ENCODE peak calls at places on chromosomes 2 and 18, in nine cellular contexts. One of them, this sample, is unnamed.
A peak's percentile ranks its signal among the peaks of the same experiment; 100 is the strongest.

GRCh38 chr2:44543773-44544725 is 182.3 kb downstream of the CAMKMT start:
- DNase-seq in fibroblast of lung: no peak
- DNase-seq in A549: peak; percentile 30
- DNase-seq in heart right ventricle: no peak
- DNase-seq in BJ: no peak
- DNase-seq in HL-60: no peak
- DNase-seq in colonic mucosa: no peak
- DNase-seq in HCT116: no peak
- DNase-seq in ascending aorta: no peak
- DNase-seq in this sample: no peak

GRCh38 chr2:227613272-227613660 is 1.4 kb downstream of the SCYGR3 start:
- DNase-seq in fibroblast of lung: no peak
- DNase-seq in A549: no peak
- DNase-seq in heart right ventricle: no peak
- DNase-seq in BJ: no peak
- DNase-seq in HL-60: no peak
- DNase-seq in colonic mucosa: no peak
- DNase-seq in HCT116: no peak
- DNase-seq in ascending aorta: no peak
- DNase-seq in this sample: no peak

GRCh38 chr2:132033949-132034348 is 127.8 kb downstream of the ANKRD30BL start:
- DNase-seq in fibroblast of lung: no peak
- DNase-seq in A549: no peak
- DNase-seq in heart right ventricle: no peak
- DNase-seq in BJ: no peak
- DNase-seq in HL-60: no peak
- DNase-seq in colonic mucosa: no peak
- DNase-seq in HCT116: no peak
- DNase-seq in ascending aorta: no peak
- DNase-seq in this sample: no peak

GRCh38 chr2:133812826-133813617 is 244.8 kb upstream of the NCKAP5 start:
- DNase-seq in fibroblast of lung: peak; percentile 12
- DNase-seq in A549: peak; percentile 15
- DNase-seq in heart right ventricle: no peak
- DNase-seq in BJ: no peak
- DNase-seq in HL-60: no peak
- DNase-seq in colonic mucosa: no peak
- DNase-seq in HCT116: peak; percentile 65
- DNase-seq in ascending aorta: no peak
- DNase-seq in this sample: no peak

GRCh38 chr2:146312899-146313298 is 1531.9 kb upstream of the ACVR2A start:
- DNase-seq in fibroblast of lung: peak; percentile 63
- DNase-seq in A549: no peak
- DNase-seq in heart right ventricle: no peak
- DNase-seq in BJ: no peak
- DNase-seq in HL-60: no peak
- DNase-seq in colonic mucosa: no peak
- DNase-seq in HCT116: no peak
- DNase-seq in ascending aorta: no peak
- DNase-seq in this sample: no peak

GRCh38 chr2:195486987-195487644 is 169.9 kb upstream of the SLC39A10 start:
- DNase-seq in fibroblast of lung: peak; percentile 79
- DNase-seq in A549: peak; percentile 67
- DNase-seq in heart right ventricle: no peak
- DNase-seq in BJ: no peak
- DNase-seq in HL-60: peak; percentile 74
- DNase-seq in colonic mucosa: no peak
- DNase-seq in HCT116: peak; percentile 7
- DNase-seq in ascending aorta: no peak
- DNase-seq in this sample: no peak

GRCh38 chr2:191263050-191263449 is 17.8 kb downstream of the MYO1B start:
- DNase-seq in fibroblast of lung: no peak
- DNase-seq in A549: no peak
- DNase-seq in heart right ventricle: no peak
- DNase-seq in BJ: no peak
- DNase-seq in HL-60: no peak
- DNase-seq in colonic mucosa: no peak
- DNase-seq in HCT116: no peak
- DNase-seq in ascending aorta: no peak
- DNase-seq in this sample: no peak

GRCh38 chr2:170243118-170243837 is 65.3 kb downstream of the MYO3B start:
- DNase-seq in fibroblast of lung: no peak
- DNase-seq in A549: no peak
- DNase-seq in heart right ventricle: no peak
- DNase-seq in BJ: no peak
- DNase-seq in HL-60: no peak
- DNase-seq in colonic mucosa: no peak
- DNase-seq in HCT116: no peak
- DNase-seq in ascending aorta: no peak
- DNase-seq in this sample: no peak

GRCh38 chr2:127581516-127582490 is 46.3 kb downstream of the MYO7B start:
- DNase-seq in fibroblast of lung: no peak
- DNase-seq in A549: no peak
- DNase-seq in heart right ventricle: no peak
- DNase-seq in BJ: no peak
- DNase-seq in HL-60: no peak
- DNase-seq in colonic mucosa: no peak
- DNase-seq in HCT116: no peak
- DNase-seq in ascending aorta: no peak
- DNase-seq in this sample: no peak

GRCh38 chr18:74290831-74291770 is 662 bp downstream of the CYB5A start:
- DNase-seq in fibroblast of lung: no peak
- DNase-seq in A549: no peak
- DNase-seq in heart right ventricle: no peak
- DNase-seq in BJ: no peak
- DNase-seq in HL-60: no peak
- DNase-seq in colonic mucosa: peak; percentile 60
- DNase-seq in HCT116: peak; percentile 39
- DNase-seq in ascending aorta: no peak
- DNase-seq in this sample: no peak

GRCh38 chr2:22999951-23000350 is 385.0 kb upstream of the KLHL29 start:
- DNase-seq in fibroblast of lung: peak; percentile 1
- DNase-seq in A549: no peak
- DNase-seq in heart right ventricle: no peak
- DNase-seq in BJ: no peak
- DNase-seq in HL-60: no peak
- DNase-seq in colonic mucosa: no peak
- DNase-seq in HCT116: no peak
- DNase-seq in ascending aorta: no peak
- DNase-seq in this sample: no peak

DNA sequence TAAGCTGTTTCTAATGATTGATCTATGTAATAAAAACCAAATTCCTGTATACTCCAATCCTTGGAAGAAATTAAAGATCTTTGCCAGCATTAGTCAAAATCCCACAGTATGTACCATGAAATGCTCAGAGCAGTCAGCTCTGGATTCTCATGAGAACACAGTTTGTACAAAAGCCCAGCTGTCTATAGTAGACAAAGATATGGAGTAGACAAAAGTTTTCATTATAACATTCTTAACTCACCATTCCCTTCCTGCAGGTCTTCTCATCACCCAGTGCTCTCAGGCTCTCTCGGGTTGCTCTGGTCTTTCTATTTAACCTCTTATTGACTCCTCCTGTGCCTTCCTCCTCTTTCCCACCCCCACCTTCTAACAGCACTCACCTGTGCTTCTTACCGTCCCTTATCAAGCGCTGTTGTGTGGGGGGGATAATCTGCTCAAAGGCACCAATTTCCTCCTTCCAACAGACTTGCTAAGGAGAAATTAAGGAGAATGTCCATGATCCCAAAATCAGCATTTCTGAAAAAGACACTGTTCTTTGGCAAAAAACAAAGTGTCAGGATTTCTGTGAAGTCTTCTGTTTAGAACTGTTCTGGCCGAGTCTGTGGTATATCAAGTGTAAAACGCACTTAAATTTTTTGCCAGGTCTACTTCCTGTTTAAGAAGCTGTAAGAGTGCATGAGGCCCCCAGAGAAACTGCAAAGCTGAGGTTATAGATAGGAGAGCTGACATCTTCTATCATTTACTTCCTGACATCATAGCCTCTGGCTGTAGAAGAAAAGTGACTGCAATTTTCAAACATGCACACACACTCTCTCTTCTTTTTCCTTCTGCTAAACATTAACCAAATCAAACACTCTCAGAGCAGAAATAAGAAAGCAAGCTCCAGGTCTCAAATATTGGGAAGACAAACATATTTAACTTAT is 144.1 kb downstream of the EVA1A start:
- DNase-seq in fibroblast of lung: no peak
- DNase-seq in A549: peak; percentile 10
- DNase-seq in heart right ventricle: no peak
- DNase-seq in BJ: no peak
- DNase-seq in HL-60: no peak
- DNase-seq in colonic mucosa: no peak
- DNase-seq in HCT116: no peak
- DNase-seq in ascending aorta: no peak
- DNase-seq in this sample: peak; percentile 45
- H3K4me3 ChIP-seq in fibroblast of lung: no peak overlapping the region
- H3K4me3 ChIP-seq in A549: no peak overlapping the region
- H3K4me3 ChIP-seq in heart right ventricle: no peak overlapping the region
- H3K4me3 ChIP-seq in BJ: no peak overlapping the region
- H3K4me3 ChIP-seq in HL-60: no peak overlapping the region
- H3K4me3 ChIP-seq in colonic mucosa: no peak overlapping the region
- H3K4me3 ChIP-seq in HCT116: no peak overlapping the region
- H3K4me3 ChIP-seq in ascending aorta: no peak overlapping the region
- H3K4me3 ChIP-seq in this sample: peak overlapping the region; percentile 40

GRCh38 chr2:187553908-187554703 is at the start of gene TFPI:
- DNase-seq in fibroblast of lung: peak; percentile 84
- DNase-seq in A549: peak; percentile 70
- DNase-seq in heart right ventricle: peak; percentile 41
- DNase-seq in BJ: no peak
- DNase-seq in HL-60: no peak
- DNase-seq in colonic mucosa: peak; percentile 30
- DNase-seq in HCT116: no peak
- DNase-seq in ascending aorta: no peak
- DNase-seq in this sample: no peak
- H3K4me3 ChIP-seq in fibroblast of lung: peak within 1 kb of the TSS; percentile 67
- H3K4me3 ChIP-seq in A549: peak within 1 kb of the TSS; percentile 66
- H3K4me3 ChIP-seq in heart right ventricle: peak within 1 kb of the TSS; percentile 57
- H3K4me3 ChIP-seq in BJ: peak within 1 kb of the TSS; percentile 40
- H3K4me3 ChIP-seq in HL-60: no peak within 1 kb of the TSS
- H3K4me3 ChIP-seq in colonic mucosa: peak within 1 kb of the TSS; percentile 23
- H3K4me3 ChIP-seq in HCT116: peak within 1 kb of the TSS; percentile 65
- H3K4me3 ChIP-seq in ascending aorta: peak within 1 kb of the TSS; percentile 53
- H3K4me3 ChIP-seq in this sample: no peak within 1 kb of the TSS

GRCh38 chr2:179812501-179812900 is 48.9 kb downstream of the ZNF385B start:
- DNase-seq in fibroblast of lung: peak; percentile 3
- DNase-seq in A549: no peak
- DNase-seq in heart right ventricle: no peak
- DNase-seq in BJ: no peak
- DNase-seq in HL-60: no peak
- DNase-seq in colonic mucosa: no peak
- DNase-seq in HCT116: no peak
- DNase-seq in ascending aorta: no peak
- DNase-seq in this sample: no peak

GRCh38 chr2:179811042-179811441 is 50.4 kb downstream of the ZNF385B start:
- DNase-seq in fibroblast of lung: no peak
- DNase-seq in A549: no peak
- DNase-seq in heart right ventricle: no peak
- DNase-seq in BJ: no peak
- DNase-seq in HL-60: no peak
- DNase-seq in colonic mucosa: no peak
- DNase-seq in HCT116: no peak
- DNase-seq in ascending aorta: no peak
- DNase-seq in this sample: no peak

GRCh38 chr2:179817181-179817841 is 44.1 kb downstream of the ZNF385B start:
- DNase-seq in fibroblast of lung: peak; percentile 37
- DNase-seq in A549: no peak
- DNase-seq in heart right ventricle: no peak
- DNase-seq in BJ: no peak
- DNase-seq in HL-60: no peak
- DNase-seq in colonic mucosa: no peak
- DNase-seq in HCT116: peak; percentile 13
- DNase-seq in ascending aorta: no peak
- DNase-seq in this sample: no peak

GRCh38 chr2:179809606-179810005 is 51.8 kb downstream of the ZNF385B start:
- DNase-seq in fibroblast of lung: no peak
- DNase-seq in A549: no peak
- DNase-seq in heart right ventricle: no peak
- DNase-seq in BJ: no peak
- DNase-seq in HL-60: no peak
- DNase-seq in colonic mucosa: no peak
- DNase-seq in HCT116: no peak
- DNase-seq in ascending aorta: no peak
- DNase-seq in this sample: no peak

DNA sequence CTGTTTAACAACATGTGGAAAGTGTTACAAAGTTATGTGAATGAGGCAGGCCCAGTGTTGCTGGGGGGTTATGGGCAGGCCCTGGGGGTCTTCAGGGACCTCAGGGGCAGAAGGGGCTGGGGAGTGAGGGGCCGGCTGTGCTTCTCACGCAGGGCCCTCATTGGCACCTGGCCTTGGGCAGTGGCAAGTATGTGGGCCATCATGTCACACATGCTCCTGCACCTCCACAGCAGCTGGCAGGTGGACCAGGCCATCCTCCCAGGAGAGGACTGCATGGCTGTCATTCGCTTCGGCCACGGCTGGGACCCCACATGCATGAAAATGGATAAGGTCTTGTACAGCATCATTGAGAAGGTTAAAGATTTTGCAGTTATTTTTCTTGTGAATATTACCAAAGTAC is 47.4 kb downstream of the ZNF385B start:
- DNase-seq in fibroblast of lung: no peak
- DNase-seq in A549: no peak
- DNase-seq in heart right ventricle: no peak
- DNase-seq in BJ: no peak
- DNase-seq in HL-60: no peak
- DNase-seq in colonic mucosa: no peak
- DNase-seq in HCT116: no peak
- DNase-seq in ascending aorta: no peak
- DNase-seq in this sample: no peak
- H3K4me3 ChIP-seq in fibroblast of lung: no peak overlapping the region
- H3K4me3 ChIP-seq in A549: no peak overlapping the region
- H3K4me3 ChIP-seq in heart right ventricle: no peak overlapping the region
- H3K4me3 ChIP-seq in BJ: no peak overlapping the region
- H3K4me3 ChIP-seq in HL-60: no peak overlapping the region
- H3K4me3 ChIP-seq in colonic mucosa: no peak overlapping the region
- H3K4me3 ChIP-seq in HCT116: no peak overlapping the region
- H3K4me3 ChIP-seq in ascending aorta: no peak overlapping the region
- H3K4me3 ChIP-seq in this sample: no peak overlapping the region

DNA sequence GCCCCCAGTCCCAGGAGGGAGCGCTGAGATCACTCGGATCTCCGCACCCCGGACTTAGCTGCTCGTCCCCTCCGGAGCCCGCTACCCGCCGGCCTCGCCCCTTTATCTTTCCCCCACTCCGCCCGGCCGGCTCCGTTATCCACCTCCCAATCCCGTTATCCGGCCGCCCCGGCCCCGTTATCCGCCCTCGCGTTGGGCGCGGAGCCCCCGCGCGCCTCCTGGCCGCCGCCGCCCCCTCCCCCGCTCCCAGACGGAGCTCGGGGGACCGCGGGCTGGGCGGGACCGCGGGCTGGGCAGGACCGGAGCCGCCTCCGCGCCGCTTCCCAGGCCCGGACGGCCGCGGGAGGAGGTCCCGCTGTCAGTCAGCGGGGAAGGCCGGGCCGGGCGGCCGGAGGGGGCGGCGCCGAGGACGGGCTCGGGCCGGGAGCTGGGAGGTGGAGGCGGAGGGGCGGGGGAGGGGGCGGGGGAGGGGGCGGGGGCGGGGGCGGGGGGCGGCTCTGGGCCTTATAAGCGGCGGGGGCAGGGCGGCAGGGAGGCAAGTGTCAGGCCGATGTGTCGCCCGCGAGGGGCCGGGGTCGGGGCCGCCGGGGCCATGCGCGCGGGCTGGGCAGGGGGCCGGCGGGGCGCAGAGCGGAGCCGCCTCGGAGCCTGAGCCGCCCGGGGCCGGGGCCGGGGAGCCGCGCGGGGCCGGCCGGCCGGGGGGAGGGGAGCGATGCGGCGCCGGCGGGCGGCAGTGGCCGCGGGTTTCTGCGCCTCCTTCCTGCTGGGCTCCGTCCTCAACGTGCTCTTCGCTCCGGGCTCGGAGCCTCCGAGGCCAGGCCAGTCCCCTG is at the start of gene PKDCC:
- DNase-seq in fibroblast of lung: peak; percentile 86
- DNase-seq in A549: peak; percentile 84
- DNase-seq in heart right ventricle: peak; percentile 83
- DNase-seq in BJ: no peak
- DNase-seq in HL-60: no peak
- DNase-seq in colonic mucosa: peak; percentile 83
- DNase-seq in HCT116: no peak
- DNase-seq in ascending aorta: no peak
- DNase-seq in this sample: no peak
- H3K4me3 ChIP-seq in fibroblast of lung: peak within 1 kb of the TSS; percentile 84
- H3K4me3 ChIP-seq in A549: peak within 1 kb of the TSS; percentile 63
- H3K4me3 ChIP-seq in heart right ventricle: peak within 1 kb of the TSS; percentile 68
- H3K4me3 ChIP-seq in BJ: peak within 1 kb of the TSS; percentile 43
- H3K4me3 ChIP-seq in HL-60: no peak within 1 kb of the TSS
- H3K4me3 ChIP-seq in colonic mucosa: peak within 1 kb of the TSS; percentile 49
- H3K4me3 ChIP-seq in HCT116: no peak within 1 kb of the TSS
- H3K4me3 ChIP-seq in ascending aorta: peak within 1 kb of the TSS; percentile 97
- H3K4me3 ChIP-seq in this sample: peak within 1 kb of the TSS; percentile 46

This sample was measured in GM12864.